ENCODE peak calls at places on chromosomes 2 and 18, in five cellular contexts. One of them, this sample, is unnamed.

GRCh38 chr2:154698789-154699559 is 479 bp downstream of the KCNJ3 start:
- DNase-seq in transverse colon: no peak
- DNase-seq in endothelial cell of umbilical vein: no peak
- DNase-seq in K562: no peak
- DNase-seq in GM12878: no peak
- DNase-seq in this sample: no peak

GRCh38 chr2:171318463-171318934 is 115.3 kb downstream of the METTL8 start:
- DNase-seq in transverse colon: peak; percentile 31
- DNase-seq in endothelial cell of umbilical vein: peak; percentile 17
- DNase-seq in K562: no peak
- DNase-seq in GM12878: no peak
- DNase-seq in this sample: no peak

GRCh38 chr2:110731064-110731463 is 1.3 kb upstream of the ACOXL start:
- DNase-seq in transverse colon: no peak
- DNase-seq in endothelial cell of umbilical vein: no peak
- DNase-seq in K562: no peak
- DNase-seq in GM12878: no peak
- DNase-seq in this sample: no peak

GRCh38 chr18:2494921-2495320 is 76.4 kb downstream of the METTL4 start:
- DNase-seq in transverse colon: no peak
- DNase-seq in endothelial cell of umbilical vein: no peak
- DNase-seq in K562: no peak
- DNase-seq in GM12878: no peak
- DNase-seq in this sample: no peak

GRCh38 chr2:131014141-131014540 is 79.1 kb downstream of the FAM168B start:
- DNase-seq in transverse colon: no peak
- DNase-seq in endothelial cell of umbilical vein: no peak
- DNase-seq in K562: no peak
- DNase-seq in GM12878: no peak
- DNase-seq in this sample: no peak

GRCh38 chr18:73407506-73407905 is 539.7 kb upstream of the NETO1 start:
- DNase-seq in transverse colon: no peak
- DNase-seq in endothelial cell of umbilical vein: no peak
- DNase-seq in K562: no peak
- DNase-seq in GM12878: no peak
- DNase-seq in this sample: no peak

GRCh38 chr2:2054363-2054882 is 276.7 kb downstream of the MYT1L start:
- DNase-seq in transverse colon: no peak
- DNase-seq in endothelial cell of umbilical vein: no peak
- DNase-seq in K562: no peak
- DNase-seq in GM12878: no peak
- DNase-seq in this sample: no peak

GRCh38 chr2:19767876-19768275 is 133.9 kb downstream of the TTC32 start:
- DNase-seq in transverse colon: no peak
- DNase-seq in endothelial cell of umbilical vein: no peak
- DNase-seq in K562: no peak
- DNase-seq in GM12878: no peak
- DNase-seq in this sample: no peak

GRCh38 chr18:77765468-77765867 is 515.8 kb downstream of the GALR1 start:
- DNase-seq in transverse colon: peak; percentile 12
- DNase-seq in endothelial cell of umbilical vein: no peak
- DNase-seq in K562: no peak
- DNase-seq in GM12878: no peak
- DNase-seq in this sample: no peak

GRCh38 chr2:127179756-127180155 is 40.3 kb downstream of the CYP27C1 start:
- DNase-seq in transverse colon: no peak
- DNase-seq in endothelial cell of umbilical vein: no peak
- DNase-seq in K562: no peak
- DNase-seq in GM12878: no peak
- DNase-seq in this sample: no peak

GRCh38 chr2:70088508-70089219 is 1.4 kb downstream of the PCBP1 start:
- DNase-seq in transverse colon: no peak
- DNase-seq in endothelial cell of umbilical vein: no peak
- DNase-seq in K562: no peak
- DNase-seq in GM12878: no peak
- DNase-seq in this sample: no peak

GRCh38 chr18:22488554-22488953 is 70.8 kb upstream of the CTAGE1 start:
- DNase-seq in transverse colon: no peak
- DNase-seq in endothelial cell of umbilical vein: no peak
- DNase-seq in K562: peak; percentile 4
- DNase-seq in GM12878: no peak
- DNase-seq in this sample: no peak

GRCh38 chr2:133652407-133652806 is 84.1 kb upstream of the NCKAP5 start:
- DNase-seq in transverse colon: no peak
- DNase-seq in endothelial cell of umbilical vein: no peak
- DNase-seq in K562: no peak
- DNase-seq in GM12878: no peak
- DNase-seq in this sample: no peak

GRCh38 chr2:85788603-85789002 is 34.8 kb downstream of the ATOH8 start:
- DNase-seq in transverse colon: no peak
- DNase-seq in endothelial cell of umbilical vein: no peak
- DNase-seq in K562: no peak
- DNase-seq in GM12878: no peak
- DNase-seq in this sample: no peak

GRCh38 chr2:85789271-85789670 is 35.5 kb downstream of the ATOH8 start:
- DNase-seq in transverse colon: no peak
- DNase-seq in endothelial cell of umbilical vein: no peak
- DNase-seq in K562: no peak
- DNase-seq in GM12878: no peak
- DNase-seq in this sample: no peak

GRCh38 chr2:85791704-85792565 is 38.1 kb downstream of the ATOH8 start:
- DNase-seq in transverse colon: peak; percentile 8
- DNase-seq in endothelial cell of umbilical vein: no peak
- DNase-seq in K562: no peak
- DNase-seq in GM12878: no peak
- DNase-seq in this sample: peak; percentile 64

GRCh38 chr2:85790499-85790898 is 36.7 kb downstream of the ATOH8 start:
- DNase-seq in transverse colon: no peak
- DNase-seq in endothelial cell of umbilical vein: no peak
- DNase-seq in K562: no peak
- DNase-seq in GM12878: no peak
- DNase-seq in this sample: no peak

DNA sequence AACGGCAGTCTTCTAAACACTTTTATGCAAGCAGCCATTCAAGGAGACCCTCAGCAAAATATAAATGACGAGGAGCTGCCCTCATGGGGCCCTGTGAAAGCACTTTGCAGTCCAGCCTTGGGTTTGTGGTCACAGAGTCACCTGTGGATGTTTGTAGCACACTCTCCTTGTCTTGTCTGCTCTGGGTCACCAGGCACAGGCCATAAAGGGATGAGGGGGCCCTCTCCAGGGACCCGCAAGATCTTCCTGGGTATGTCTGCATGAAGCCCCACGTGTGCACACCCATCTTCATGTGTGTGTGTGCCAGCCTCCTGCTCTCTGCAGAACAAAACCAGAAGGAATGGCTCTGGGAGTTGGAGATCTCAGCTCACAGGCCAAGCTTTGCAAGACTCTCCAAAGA is 36.2 kb downstream of the ATOH8 start:
- DNase-seq in transverse colon: no peak
- DNase-seq in endothelial cell of umbilical vein: no peak
- DNase-seq in K562: no peak
- DNase-seq in GM12878: no peak
- DNase-seq in this sample: no peak
- H3K4me1 ChIP-seq in transverse colon: peaks cover 14% of the 10 kb centered on the region
- H3K4me1 ChIP-seq in endothelial cell of umbilical vein: peaks cover 17% of the 10 kb centered on the region
- H3K4me1 ChIP-seq in K562: no peaks in the 10 kb centered on the region
- H3K4me1 ChIP-seq in GM12878: no peaks in the 10 kb centered on the region
- H3K4me1 ChIP-seq in this sample: peaks cover 34% of the 10 kb centered on the region

GRCh38 chr2:136375017-136375901 is 257.3 kb upstream of the CXCR4 start:
- DNase-seq in transverse colon: no peak
- DNase-seq in endothelial cell of umbilical vein: no peak
- DNase-seq in K562: no peak
- DNase-seq in GM12878: no peak
- DNase-seq in this sample: no peak

GRCh38 chr2:136377423-136378382 is 259.8 kb upstream of the CXCR4 start:
- DNase-seq in transverse colon: no peak
- DNase-seq in endothelial cell of umbilical vein: no peak
- DNase-seq in K562: no peak
- DNase-seq in GM12878: no peak
- DNase-seq in this sample: no peak

GRCh38 chr2:136376211-136376610 is 258.3 kb upstream of the CXCR4 start:
- DNase-seq in transverse colon: no peak
- DNase-seq in endothelial cell of umbilical vein: no peak
- DNase-seq in K562: no peak
- DNase-seq in GM12878: no peak
- DNase-seq in this sample: no peak

GRCh38 chr2:136376798-136377211 is 258.9 kb upstream of the CXCR4 start:
- DNase-seq in transverse colon: no peak
- DNase-seq in endothelial cell of umbilical vein: peak; percentile 81
- DNase-seq in K562: no peak
- DNase-seq in GM12878: no peak
- DNase-seq in this sample: no peak

DNA sequence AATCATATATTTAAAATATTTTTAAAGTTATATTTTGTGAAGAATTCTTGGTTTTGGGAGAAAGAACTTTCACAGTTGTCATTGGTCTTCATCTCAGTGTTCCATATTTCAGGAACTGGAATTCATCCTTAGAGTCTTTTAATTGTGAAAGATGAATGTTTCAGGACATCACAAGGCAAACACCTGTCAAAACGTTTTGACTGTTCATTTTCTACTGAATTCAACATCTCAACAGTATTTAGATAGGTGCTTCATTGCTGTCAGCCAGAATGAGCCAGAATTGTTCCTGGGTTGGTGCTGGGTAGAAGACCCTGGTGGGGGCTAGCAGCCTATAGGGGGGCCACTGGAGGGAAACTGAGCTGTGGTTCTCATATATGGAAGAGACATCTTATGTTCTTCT is 255.1 kb upstream of the CXCR4 start:
- DNase-seq in transverse colon: no peak
- DNase-seq in endothelial cell of umbilical vein: no peak
- DNase-seq in K562: no peak
- DNase-seq in GM12878: no peak
- DNase-seq in this sample: no peak
- TF ChIP-seq POLR2AphosphoS5 in transverse colon: no peak
- TF ChIP-seq POLR2AphosphoS5 in endothelial cell of umbilical vein: no peak
- TF ChIP-seq POLR2AphosphoS5 in K562: no peak
- TF ChIP-seq POLR2AphosphoS5 in GM12878: no peak
- TF ChIP-seq POLR2AphosphoS5 in this sample: no peak

DNA sequence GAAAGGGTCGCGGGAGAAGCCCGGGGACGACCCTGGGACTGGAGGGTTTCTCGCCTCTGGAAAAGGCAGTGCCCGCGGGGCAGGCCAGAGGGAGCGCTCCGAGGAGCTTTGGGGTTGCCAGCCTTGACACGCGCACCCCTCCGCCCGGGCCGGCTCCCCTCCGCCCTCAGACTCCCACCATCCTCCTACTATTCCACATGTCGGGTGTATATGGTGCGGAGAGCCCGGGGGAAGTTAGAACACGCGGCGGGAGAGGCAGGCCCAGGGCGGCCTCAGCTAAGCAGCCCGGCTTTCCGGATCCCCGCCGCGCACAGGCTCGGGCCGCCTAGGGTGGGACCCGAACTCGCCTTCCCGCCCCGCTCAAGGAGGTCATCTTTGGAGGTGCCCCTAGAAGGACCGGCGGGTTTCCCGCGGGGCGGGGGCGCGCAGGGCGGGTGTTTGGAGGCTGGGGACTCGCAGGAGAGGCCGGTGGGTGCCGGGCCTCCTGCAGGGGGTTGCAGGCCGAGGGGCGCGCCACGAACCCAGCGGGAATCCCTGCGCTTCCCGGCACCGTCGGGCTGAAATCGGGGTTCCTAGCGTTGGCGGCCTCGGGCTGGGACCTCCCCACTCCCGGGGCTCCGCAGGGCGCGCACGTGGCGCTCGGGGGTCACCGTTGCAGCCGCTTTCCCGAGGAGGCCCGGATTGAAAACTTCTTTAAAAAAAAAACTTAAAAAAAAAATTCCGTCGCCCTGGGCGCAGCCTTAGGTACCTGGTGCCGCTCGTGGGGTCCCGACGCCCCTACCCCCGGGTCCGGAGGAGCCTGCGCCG is 3.7 kb downstream of the NFATC1 start:
- DNase-seq in transverse colon: no peak
- DNase-seq in endothelial cell of umbilical vein: peak; percentile 36
- DNase-seq in K562: peak; percentile 25
- DNase-seq in GM12878: no peak
- DNase-seq in this sample: no peak
- H3K4me3 ChIP-seq in transverse colon: peak overlapping the region; percentile 63
- H3K4me3 ChIP-seq in endothelial cell of umbilical vein: peak overlapping the region; percentile 31
- H3K4me3 ChIP-seq in K562: peak overlapping the region; percentile 59
- H3K4me3 ChIP-seq in GM12878: peak overlapping the region; percentile 82
- H3K4me3 ChIP-seq in this sample: peak overlapping the region; percentile 76

GRCh38 chr2:182048088-182048487 is 62.4 kb downstream of the PPP1R1C start:
- DNase-seq in transverse colon: no peak
- DNase-seq in endothelial cell of umbilical vein: no peak
- DNase-seq in K562: no peak
- DNase-seq in GM12878: no peak
- DNase-seq in this sample: no peak
- H3K4me1 ChIP-seq in transverse colon: no peaks in the 10 kb centered on the region
- H3K4me1 ChIP-seq in endothelial cell of umbilical vein: no peaks in the 10 kb centered on the region
- H3K4me1 ChIP-seq in K562: no peaks in the 10 kb centered on the region
- H3K4me1 ChIP-seq in GM12878: no peaks in the 10 kb centered on the region
- H3K4me1 ChIP-seq in this sample: no peaks in the 10 kb centered on the region

GRCh38 chr18:62716679-62717058 is 1.3 kb downstream of the PHLPP1 start:
- DNase-seq in transverse colon: peak; percentile 63
- DNase-seq in endothelial cell of umbilical vein: peak; percentile 46
- DNase-seq in K562: peak; percentile 29
- DNase-seq in GM12878: no peak
- DNase-seq in this sample: peak; percentile 75

GRCh38 chr18:62715829-62716678 is 713 bp downstream of the PHLPP1 start:
- DNase-seq in transverse colon: peak; percentile 70
- DNase-seq in endothelial cell of umbilical vein: peak; percentile 62
- DNase-seq in K562: peak; percentile 43
- DNase-seq in GM12878: no peak
- DNase-seq in this sample: peak; percentile 84

GRCh38 chr18:62714671-62715438 is 486 bp upstream of the PHLPP1 start:
- DNase-seq in transverse colon: peak; percentile 100
- DNase-seq in endothelial cell of umbilical vein: peak; percentile 100
- DNase-seq in K562: peak; percentile 90
- DNase-seq in GM12878: peak; percentile 93
- DNase-seq in this sample: peak; percentile 100

GRCh38 chr18:62713651-62714247 is 1.6 kb upstream of the PHLPP1 start:
- DNase-seq in transverse colon: no peak
- DNase-seq in endothelial cell of umbilical vein: no peak
- DNase-seq in K562: no peak
- DNase-seq in GM12878: no peak
- DNase-seq in this sample: no peak

DNA sequence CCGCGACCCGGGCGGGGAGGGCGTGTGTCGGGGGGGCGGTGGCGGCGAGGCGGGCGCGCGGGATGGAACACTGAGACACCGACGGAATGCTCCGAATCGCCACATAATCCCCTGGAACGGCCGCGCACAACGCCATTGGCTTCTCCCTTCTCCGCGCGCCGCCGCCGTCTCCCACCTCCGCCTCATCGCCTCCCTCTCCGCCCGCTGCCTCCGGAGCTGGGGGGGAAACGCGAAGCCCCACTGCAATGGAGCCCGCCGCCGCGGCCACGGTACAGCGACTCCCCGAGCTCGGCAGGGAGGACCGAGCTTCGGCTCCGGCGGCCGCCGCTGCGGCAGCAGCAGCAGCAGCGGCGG is at the start of gene PHLPP1:
- DNase-seq in transverse colon: no peak
- DNase-seq in endothelial cell of umbilical vein: no peak
- DNase-seq in K562: no peak
- DNase-seq in GM12878: no peak
- DNase-seq in this sample: no peak
- TF ChIP-seq POLR2AphosphoS5 in transverse colon: no peak
- TF ChIP-seq POLR2AphosphoS5 in endothelial cell of umbilical vein: no peak
- TF ChIP-seq POLR2AphosphoS5 in K562: no peak
- TF ChIP-seq POLR2AphosphoS5 in GM12878: no peak
- TF ChIP-seq POLR2AphosphoS5 in this sample: no peak